ENCODE peak calls at places on chromosomes 6 and 20, in nine cellular contexts. I is heart left ventricle, R is breast epithelium, X is A549, E is adrenal gland, P is cardiac fibroblast, L is dorsolateral prefrontal cortex, Z is astrocyte of the spinal cord, F is right atrium auricular region. K is an unnamed sample.

GRCh38 chr6:80553071-80553740 is 446.7 kb downstream of the BCKDHB start:
- DNase-seq in I (no peak), R (no peak), X (no peak), E (no peak), P (no peak), L (peak; percentile 70), Z (peak; percentile 78), F (no peak), K (no peak)

GRCh38 chr6:80336906-80337305 is 230.4 kb downstream of the BCKDHB start:
- DNase-seq in I (no peak), R (no peak), X (no peak), E (no peak), P (no peak), L (no peak), Z (no peak), F (no peak), K (no peak)

GRCh38 chr6:30685157-30685976 is 1.1 kb downstream of the PPP1R18 start:
- DNase-seq in I (no peak), R (no peak), X (no peak), E (no peak), P (peak; percentile 33), L (no peak), Z (peak; percentile 18), F (no peak), K (no peak)

GRCh38 chr6:163585932-163586437 is 171.5 kb downstream of the QKI start:
- DNase-seq in I (peak; percentile 54), R (no peak), X (peak; percentile 63), E (peak; percentile 86), P (peak; percentile 94), L (no peak), Z (peak; percentile 94), F (peak; percentile 88), K (no peak)

GRCh38 chr20:25177890-25178321 is 17.6 kb upstream of the ENTPD6 start:
- DNase-seq in I (no peak), R (no peak), X (no peak), E (no peak), P (peak; percentile 23), L (no peak), Z (peak; percentile 50), F (no peak), K (no peak)

GRCh38 chr6:151389640-151390275 is 1.6 kb downstream of the ZBTB2 start:
- DNase-seq in I (peak; percentile 80), R (peak; percentile 59), X (no peak), E (peak; percentile 87), P (peak; percentile 79), L (peak; percentile 32), Z (peak; percentile 74), F (peak; percentile 86), K (peak; percentile 92)

GRCh38 chr6:155795173-155795796 is 339.6 kb upstream of the NOX3 start:
- DNase-seq in I (no peak), R (no peak), X (no peak), E (no peak), P (peak; percentile 8), L (no peak), Z (no peak), F (no peak), K (no peak)

GRCh38 chr6:35044771-35045275 is 96.3 kb downstream of the TCP11 start:
- DNase-seq in I (no peak), R (no peak), X (no peak), E (no peak), P (peak; percentile 77), L (no peak), Z (no peak), F (no peak), K (no peak)

GRCh38 chr20:10807013-10807412 is 133.2 kb upstream of the JAG1 start:
- DNase-seq in I (no peak), R (no peak), X (no peak), E (no peak), P (no peak), L (no peak), Z (no peak), F (no peak), K (no peak)

GRCh38 chr20:9112541-9113515 is 43.9 kb downstream of the PLCB4 start:
- DNase-seq in I (peak; percentile 47), R (no peak), X (no peak), E (no peak), P (peak; percentile 90), L (peak; percentile 33), Z (peak; percentile 66), F (no peak), K (no peak)

GRCh38 chr6:33163540-33163939 is 28.7 kb downstream of the COL11A2 start:
- DNase-seq in I (no peak), R (no peak), X (no peak), E (no peak), P (no peak), L (no peak), Z (no peak), F (no peak), K (no peak)

GRCh38 chr20:39903806-39904205 is 785.2 kb downstream of the MAFB start:
- DNase-seq in I (no peak), R (no peak), X (no peak), E (no peak), P (no peak), L (no peak), Z (no peak), F (no peak), K (no peak)

GRCh38 chr6:116767715-116768114 is 2.2 kb upstream of the FAM162B start:
- DNase-seq in I (no peak), R (no peak), X (no peak), E (no peak), P (no peak), L (no peak), Z (no peak), F (no peak), K (no peak)

GRCh38 chr20:57422254-57422653 is 31.1 kb downstream of the RBM38 start:
- DNase-seq in I (no peak), R (no peak), X (no peak), E (no peak), P (no peak), L (no peak), Z (no peak), F (no peak), K (no peak)

GRCh38 chr6:53796791-53797190 is 2.0 kb downstream of the LRRC1 start:
- DNase-seq in I (no peak), R (no peak), X (no peak), E (no peak), P (no peak), L (no peak), Z (peak; percentile 15), F (no peak), K (no peak)
- H3K4me3 ChIP-seq in I (peak overlapping the region; percentile 96), R (peak overlapping the region; percentile 93), X (no peak overlapping the region), E (no peak overlapping the region), P (no peak overlapping the region), L (peak overlapping the region; percentile 92), Z (no peak overlapping the region), F (no peak overlapping the region), K (peak overlapping the region; percentile 72)

GRCh38 chr20:45701104-45701503 is 734 bp upstream of the WFDC13 start:
- DNase-seq in I (no peak), R (no peak), X (no peak), E (no peak), P (no peak), L (no peak), Z (no peak), F (no peak), K (no peak)

GRCh38 chr20:45695496-45695895 is 6.3 kb upstream of the WFDC13 start:
- DNase-seq in I (no peak), R (no peak), X (no peak), E (no peak), P (no peak), L (no peak), Z (no peak), F (no peak), K (no peak)
- H3K4me3 ChIP-seq in I (no peak overlapping the region), R (no peak overlapping the region), X (no peak overlapping the region), E (no peak overlapping the region), P (no peak overlapping the region), L (no peak overlapping the region), Z (no peak overlapping the region), F (no peak overlapping the region), K (no peak overlapping the region)

DNA sequence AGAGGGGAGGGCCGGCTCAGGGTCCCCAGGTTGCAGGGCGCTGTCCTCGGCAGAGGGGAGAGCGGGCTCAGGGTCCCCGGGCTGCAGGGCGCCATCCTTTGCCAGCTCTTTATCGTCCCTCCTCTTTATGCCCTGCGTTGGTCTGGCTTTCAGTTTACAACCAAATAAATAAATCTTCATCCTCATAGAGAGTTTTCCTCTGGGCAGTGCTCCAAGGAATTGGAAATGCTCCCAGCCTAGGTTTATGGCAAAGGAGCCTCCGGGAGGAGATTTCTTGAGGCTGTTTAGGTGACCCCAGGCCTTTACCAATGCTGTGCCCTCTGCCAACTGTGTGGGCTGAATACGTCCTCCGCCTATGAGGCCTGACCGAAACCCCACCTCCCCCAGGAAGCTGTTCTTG is 60.2 kb downstream of the CHMP4B start:
- DNase-seq in I (no peak), R (no peak), X (no peak), E (no peak), P (peak; percentile 58), L (no peak), Z (no peak), F (no peak), K (no peak)
- H3K4me3 ChIP-seq in I (no peak overlapping the region), R (peak overlapping the region; percentile 33), X (no peak overlapping the region), E (no peak overlapping the region), P (no peak overlapping the region), L (no peak overlapping the region), Z (no peak overlapping the region), F (no peak overlapping the region), K (peak overlapping the region; percentile 10)

GRCh38 chr6:40286721-40287120 is 300.4 kb downstream of the LRFN2 start:
- DNase-seq in I (no peak), R (no peak), X (no peak), E (no peak), P (no peak), L (no peak), Z (no peak), F (no peak), K (no peak)

GRCh38 chr6:40287296-40287820 is 299.8 kb downstream of the LRFN2 start:
- DNase-seq in I (no peak), R (no peak), X (no peak), E (no peak), P (no peak), L (no peak), Z (no peak), F (no peak), K (no peak)

GRCh38 chr6:40288919-40289318 is 298.2 kb downstream of the LRFN2 start:
- DNase-seq in I (no peak), R (no peak), X (no peak), E (no peak), P (no peak), L (no peak), Z (no peak), F (no peak), K (no peak)

GRCh38 chr6:40285535-40285934 is 301.6 kb downstream of the LRFN2 start:
- DNase-seq in I (no peak), R (no peak), X (no peak), E (no peak), P (no peak), L (no peak), Z (no peak), F (no peak), K (no peak)

GRCh38 chr6:40286027-40286426 is 301.1 kb downstream of the LRFN2 start:
- DNase-seq in I (no peak), R (no peak), X (no peak), E (no peak), P (no peak), L (no peak), Z (no peak), F (no peak), K (no peak)
- H3K4me3 ChIP-seq in I (no peak overlapping the region), R (no peak overlapping the region), X (no peak overlapping the region), E (no peak overlapping the region), P (no peak overlapping the region), L (no peak overlapping the region), Z (no peak overlapping the region), F (no peak overlapping the region), K (no peak overlapping the region)